ENCODE peak calls at places on chromosomes 6 and 20, in ten cellular contexts. S is osteoblast, Z is neuronal stem cell, R is fibroblast of lung, U is H9, F is DND-41, L is SK-N-SH, J is OCI-LY7, C is GM23338, H is neural progenitor cell. T is an unnamed sample.

GRCh38 chr6:3766219-3766618 is 14.7 kb upstream of the PXDC1 start:
- DNase-seq in S (peak; percentile 95), Z (no peak), R (peak; percentile 60), U (no peak), F (no peak), L (peak; percentile 63), J (no peak), C (no peak), H (no peak), T (no peak)

GRCh38 chr20:37757550-37757949 is 63.7 kb downstream of the CTNNBL1 start:
- DNase-seq in S (no peak), Z (no peak), R (no peak), U (no peak), F (no peak), L (no peak), J (peak; percentile 26), C (peak; percentile 16), H (no peak), T (no peak)

GRCh38 chr6:82397962-82398692 is 34.5 kb downstream of the TPBG start:
- DNase-seq in S (no peak), Z (no peak), R (peak; percentile 68), U (no peak), F (no peak), L (no peak), J (no peak), C (no peak), H (no peak), T (peak; percentile 58)

GRCh38 chr20:47524385-47524784 is 22.7 kb downstream of the NCOA3 start:
- DNase-seq in S (no peak), Z (no peak), R (no peak), U (no peak), F (no peak), L (no peak), J (no peak), C (no peak), H (no peak), T (no peak)

GRCh38 chr20:24765316-24766142 is 183.5 kb upstream of the CST7 start:
- DNase-seq in S (peak; percentile 41), Z (no peak), R (no peak), U (peak; percentile 12), F (no peak), L (no peak), J (no peak), C (no peak), H (no peak), T (no peak)

GRCh38 chr6:131615275-131615674 is 12.8 kb downstream of the MED23 start:
- DNase-seq in S (no peak), Z (no peak), R (no peak), U (no peak), F (no peak), L (no peak), J (no peak), C (no peak), H (no peak), T (no peak)

GRCh38 chr6:132063738-132064137 is 112.6 kb upstream of the CCN2 start:
- DNase-seq in S (peak; percentile 48), Z (no peak), R (peak; percentile 57), U (no peak), F (no peak), L (no peak), J (no peak), C (no peak), H (no peak), T (peak; percentile 51)

GRCh38 chr6:24064106-24064505 is 61.9 kb upstream of the NRSN1 start:
- DNase-seq in S (no peak), Z (peak; percentile 33), R (no peak), U (no peak), F (no peak), L (peak; percentile 21), J (no peak), C (peak; percentile 57), H (peak; percentile 50), T (peak; percentile 3)

GRCh38 chr20:2984956-2985661 is 58.3 kb upstream of the GNRH2 start:
- DNase-seq in S (peak; percentile 72), Z (no peak), R (peak; percentile 57), U (no peak), F (no peak), L (no peak), J (no peak), C (no peak), H (no peak), T (peak; percentile 70)

GRCh38 chr20:31671324-31671723 is 33.6 kb downstream of the COX4I2 start:
- DNase-seq in S (no peak), Z (no peak), R (no peak), U (no peak), F (no peak), L (no peak), J (no peak), C (no peak), H (no peak), T (no peak)

GRCh38 chr20:31666258-31667042 is 28.7 kb downstream of the COX4I2 start:
- DNase-seq in S (no peak), Z (no peak), R (peak; percentile 46), U (no peak), F (no peak), L (no peak), J (peak; percentile 35), C (no peak), H (peak; percentile 43), T (no peak)

GRCh38 chr20:31670371-31671228 is 32.9 kb downstream of the COX4I2 start:
- DNase-seq in S (no peak), Z (no peak), R (peak; percentile 79), U (no peak), F (no peak), L (no peak), J (no peak), C (no peak), H (no peak), T (peak; percentile 96)

GRCh38 chr20:31667315-31668285 is 29.9 kb downstream of the COX4I2 start:
- DNase-seq in S (no peak), Z (no peak), R (no peak), U (no peak), F (no peak), L (no peak), J (no peak), C (no peak), H (no peak), T (no peak)

GRCh38 chr20:31669876-31670275 is 32.2 kb downstream of the COX4I2 start:
- DNase-seq in S (no peak), Z (no peak), R (no peak), U (no peak), F (no peak), L (no peak), J (no peak), C (peak; percentile 55), H (peak; percentile 36), T (peak; percentile 62)
- H3K27ac ChIP-seq in S (no peak overlapping the region), Z (no peak overlapping the region), R (no peak overlapping the region), U (no peak overlapping the region), F (peak overlapping the region; percentile 71), L (no peak overlapping the region), J (no peak overlapping the region), C (peak overlapping the region; percentile 63), H (no peak overlapping the region), T (no peak overlapping the region)

DNA sequence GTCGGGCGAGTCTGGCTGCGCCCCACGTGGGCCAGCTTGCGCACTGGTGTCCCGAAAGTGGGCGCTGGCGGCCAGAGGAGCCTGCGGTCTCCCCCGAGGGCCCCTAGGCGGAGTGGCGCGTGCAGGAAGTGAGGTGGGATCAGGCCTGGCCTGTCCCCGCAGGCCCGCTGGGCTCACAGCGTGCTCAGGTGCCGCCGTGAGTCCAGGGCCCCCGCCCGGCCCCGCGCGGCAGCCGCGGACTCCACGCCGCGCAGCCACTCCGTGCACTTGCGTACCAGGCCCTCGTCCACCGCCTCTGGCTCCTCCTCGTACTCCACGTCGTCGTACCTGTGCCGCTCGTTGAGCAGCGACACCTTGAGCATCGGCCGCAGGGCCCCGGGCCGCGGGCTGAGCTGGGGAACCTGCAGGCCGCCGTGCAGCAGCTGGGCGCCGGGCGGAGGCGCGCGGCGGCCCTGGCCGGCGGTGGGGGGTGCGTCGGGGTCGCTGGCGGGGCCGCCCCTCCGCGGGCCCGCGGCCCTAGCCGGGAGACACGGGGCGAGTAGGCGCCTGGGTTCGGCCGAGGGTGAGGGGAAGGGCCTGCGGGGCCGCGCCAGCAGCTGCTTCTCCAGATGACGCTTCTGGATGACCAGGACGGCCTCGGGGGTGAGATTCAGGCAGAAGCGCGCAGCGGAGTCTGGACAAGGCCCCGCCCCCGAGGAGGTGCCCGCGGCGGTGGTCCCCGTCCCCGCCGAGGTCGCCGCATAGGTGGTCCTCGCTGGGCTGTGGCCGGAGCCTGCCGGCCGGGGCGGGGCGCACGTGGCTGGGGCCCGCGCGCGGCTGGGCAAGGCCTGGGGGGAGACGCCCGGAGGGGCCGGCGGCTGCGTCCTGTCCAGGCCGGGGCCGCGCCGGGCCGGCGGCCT is 861 bp downstream of the PRR18 start:
- DNase-seq in S (peak; percentile 89), Z (peak; percentile 47), R (no peak), U (peak; percentile 79), F (no peak), L (peak; percentile 73), J (no peak), C (peak; percentile 77), H (peak; percentile 80), T (peak; percentile 9)
- H2AFZ ChIP-seq in S (no peak overlapping the region), Z (peak overlapping the region; percentile 98), R (no peak overlapping the region), U (no peak overlapping the region), F (no peak overlapping the region), L (no peak overlapping the region), J (peak overlapping the region; percentile 72), C (peak overlapping the region; percentile 69), H (peak overlapping the region; percentile 97), T (no peak overlapping the region)

DNA sequence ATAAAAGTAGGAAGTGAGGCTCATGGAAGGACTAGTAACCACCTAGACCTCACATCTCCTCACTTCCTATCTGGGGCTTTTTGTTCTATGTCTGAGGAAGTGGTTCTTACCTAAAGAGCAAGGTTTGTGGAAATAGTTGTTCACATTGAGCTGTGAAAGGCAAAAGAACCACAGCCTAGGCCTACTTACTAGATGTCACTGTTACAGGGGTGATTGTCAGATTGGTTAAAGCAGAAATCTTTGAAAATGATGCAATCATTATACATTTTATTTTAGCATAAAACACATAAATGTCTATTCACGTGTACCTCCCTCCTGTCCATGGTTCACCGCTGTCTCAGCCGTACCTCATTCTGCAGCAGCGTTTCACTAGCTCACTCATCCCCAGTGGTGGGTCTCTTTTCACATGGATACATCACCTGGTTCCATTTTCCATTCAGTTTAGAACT is 268.8 kb downstream of the TMEM242 start:
- DNase-seq in S (no peak), Z (no peak), R (no peak), U (no peak), F (peak; percentile 17), L (no peak), J (peak; percentile 61), C (no peak), H (no peak), T (no peak)
- H3K27ac ChIP-seq in S (no peak overlapping the region), Z (no peak overlapping the region), R (no peak overlapping the region), U (no peak overlapping the region), F (no peak overlapping the region), L (no peak overlapping the region), J (no peak overlapping the region), C (no peak overlapping the region), H (no peak overlapping the region), T (no peak overlapping the region)

DNA sequence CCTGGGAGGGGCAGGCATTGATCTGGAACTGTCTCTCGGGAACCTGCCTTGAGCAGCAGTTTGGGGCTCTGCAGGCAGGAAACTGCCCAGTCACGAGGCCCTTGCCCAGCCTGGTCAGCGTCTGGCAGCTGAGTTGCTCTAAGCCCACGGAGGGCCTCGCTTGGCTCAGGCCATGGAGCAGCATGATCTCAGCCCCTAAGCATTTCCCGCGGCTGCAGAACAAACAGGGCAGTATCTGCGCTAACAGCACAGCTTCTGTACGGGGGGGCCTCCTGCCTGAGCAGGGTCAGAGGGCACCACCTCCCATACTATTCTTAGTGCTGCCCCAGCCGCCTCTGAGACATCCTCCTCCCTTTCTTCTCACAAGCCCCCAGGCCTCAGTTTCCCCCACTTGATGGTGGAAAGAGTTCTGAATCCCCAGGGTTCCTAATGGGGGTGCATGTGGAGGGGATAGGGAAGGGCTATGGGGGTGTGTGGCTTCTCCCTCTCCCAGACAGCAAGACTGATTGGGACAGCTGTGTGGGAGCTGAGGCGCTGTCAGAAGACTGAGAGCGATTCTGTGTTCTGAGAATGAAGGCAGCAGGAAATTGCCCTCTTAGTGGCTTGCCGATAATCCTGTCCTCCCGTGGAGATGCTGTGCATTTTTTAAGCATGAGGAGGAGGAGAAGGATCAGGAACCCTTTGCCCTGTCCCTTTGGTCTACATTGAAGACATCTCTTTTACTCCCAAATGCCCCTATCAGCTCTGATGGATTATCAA is 46.4 kb downstream of the MOCS1 start:
- DNase-seq in S (peak; percentile 96), Z (no peak), R (peak; percentile 91), U (no peak), F (no peak), L (no peak), J (no peak), C (no peak), H (peak; percentile 18), T (peak; percentile 96)
- H2AFZ ChIP-seq in S (peak overlapping the region; percentile 33), Z (no peak overlapping the region), R (no peak overlapping the region), U (no peak overlapping the region), F (no peak overlapping the region), L (peak overlapping the region; percentile 76), J (no peak overlapping the region), C (no peak overlapping the region), H (no peak overlapping the region), T (peak overlapping the region; percentile 34)

T was measured in mesenchymal stem cell.